ENCODE peak calls at places on chromosomes 13 and 19, in six cellular contexts. C is transverse colon, N is GM12878, Q is PC-3, D is tibial nerve, V is ascending aorta. L is an unnamed sample. For H3K4me1, the result is how much of the 10 kb centered on the place peaks cover.

GRCh38 chr19:55406869-55407624 is 541 bp downstream of the UBE2S start:
- DNase-seq in C (peak), N (no peak), Q (no peak), D (no peak), V (no peak), L (no peak)

GRCh38 chr19:50721441-50722137 is 1.6 kb upstream of the CLEC11A start:
- DNase-seq in C (no peak), N (no peak), Q (no peak), D (no peak), V (no peak), L (no peak)

GRCh38 chr19:14021474-14021873 is 6.5 kb upstream of the RLN3 start:
- DNase-seq in C (no peak), N (no peak), Q (no peak), D (no peak), V (no peak), L (no peak)

GRCh38 chr19:45509692-45510015 is 2.4 kb downstream of the VASP start:
- DNase-seq in C (no peak), N (no peak), Q (no peak), D (no peak), V (no peak), L (no peak)

GRCh38 chr13:99382428-99383133 is 75.4 kb upstream of the GPR183 start:
- DNase-seq in C (peak), N (no peak), Q (no peak), D (no peak), V (no peak), L (peak)

GRCh38 chr19:1163934-1164683 is 10.0 kb downstream of the SBNO2 start:
- DNase-seq in C (no peak), N (no peak), Q (no peak), D (no peak), V (no peak), L (no peak)

GRCh38 chr13:34941835-34942731 is at the start of gene NBEA:
- DNase-seq in C (peak), N (peak), Q (peak), D (peak), V (peak), L (peak)

GRCh38 chr19:20162821-20163220 is 4.2 kb upstream of the ZNF486 start:
- DNase-seq in C (no peak), N (no peak), Q (no peak), D (no peak), V (no peak), L (no peak)

GRCh38 chr13:83796364-83796763 is 85.9 kb downstream of the SLITRK1 start:
- DNase-seq in C (no peak), N (no peak), Q (no peak), D (no peak), V (no peak), L (no peak)

GRCh38 chr19:18496167-18496979 is 25.5 kb downstream of the ELL start:
- DNase-seq in C (peak), N (no peak), Q (peak), D (no peak), V (no peak), L (peak)

GRCh38 chr19:10086032-10086903 is at the start of gene SHFL:
- DNase-seq in C (peak), N (no peak), Q (peak), D (peak), V (no peak), L (peak)

GRCh38 chr19:54421521-54421920 is 6.3 kb downstream of the TTYH1 start:
- DNase-seq in C (no peak), N (no peak), Q (no peak), D (no peak), V (no peak), L (no peak)

GRCh38 chr13:30877335-30877734 is 28.7 kb upstream of the MEDAG start:
- DNase-seq in C (no peak), N (no peak), Q (no peak), D (no peak), V (no peak), L (no peak)

GRCh38 chr13:41060723-41061074 is 610 bp upstream of the WBP4 start:
- DNase-seq in C (peak), N (peak), Q (peak), D (peak), V (peak), L (peak)

GRCh38 chr13:111346281-111346680 is 25.8 kb downstream of the TEX29 start:
- DNase-seq in C (no peak), N (no peak), Q (no peak), D (no peak), V (no peak), L (no peak)

GRCh38 chr13:111345682-111346081 is 25.2 kb downstream of the TEX29 start:
- DNase-seq in C (no peak), N (no peak), Q (no peak), D (no peak), V (no peak), L (no peak)

GRCh38 chr13:111343186-111343805 is 22.9 kb downstream of the TEX29 start:
- DNase-seq in C (no peak), N (no peak), Q (no peak), D (no peak), V (no peak), L (no peak)

GRCh38 chr13:111344471-111345191 is 24.2 kb downstream of the TEX29 start:
- DNase-seq in C (no peak), N (no peak), Q (peak), D (no peak), V (no peak), L (no peak)

GRCh38 chr13:111347438-111347837 is 27.0 kb downstream of the TEX29 start:
- DNase-seq in C (no peak), N (no peak), Q (no peak), D (no peak), V (no peak), L (no peak)
- H3K27ac ChIP-seq in C (no peak), N (no peak), Q (no peak), D (no peak), V (no peak), L (no peak)

DNA sequence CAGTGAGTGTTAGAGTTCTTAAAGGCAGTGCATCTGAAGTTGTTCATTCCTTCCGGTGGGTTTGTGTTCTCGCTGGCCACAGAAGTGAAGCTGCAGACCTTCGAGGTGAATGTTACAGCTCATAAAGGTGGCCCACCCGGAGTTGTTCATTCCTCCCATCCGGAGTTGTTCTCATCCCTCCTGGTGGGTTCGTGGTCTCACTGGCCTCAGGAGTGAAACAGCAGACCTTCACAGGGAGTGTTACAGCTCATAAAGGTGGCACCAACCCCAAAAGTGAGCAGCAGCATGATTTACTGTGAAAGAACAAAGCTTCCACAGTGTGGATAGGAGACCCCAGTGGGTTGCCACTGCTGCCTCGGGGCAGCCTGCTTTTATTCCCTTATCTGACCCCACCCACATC is 57.7 kb upstream of the ATP12A start:
- DNase-seq in C (no peak), N (no peak), Q (no peak), D (no peak), V (no peak), L (no peak)
- H3K4me1 ChIP-seq in C (under half), N (under half), Q (under half), D (under half), V (under half), L (half or more)

DNA sequence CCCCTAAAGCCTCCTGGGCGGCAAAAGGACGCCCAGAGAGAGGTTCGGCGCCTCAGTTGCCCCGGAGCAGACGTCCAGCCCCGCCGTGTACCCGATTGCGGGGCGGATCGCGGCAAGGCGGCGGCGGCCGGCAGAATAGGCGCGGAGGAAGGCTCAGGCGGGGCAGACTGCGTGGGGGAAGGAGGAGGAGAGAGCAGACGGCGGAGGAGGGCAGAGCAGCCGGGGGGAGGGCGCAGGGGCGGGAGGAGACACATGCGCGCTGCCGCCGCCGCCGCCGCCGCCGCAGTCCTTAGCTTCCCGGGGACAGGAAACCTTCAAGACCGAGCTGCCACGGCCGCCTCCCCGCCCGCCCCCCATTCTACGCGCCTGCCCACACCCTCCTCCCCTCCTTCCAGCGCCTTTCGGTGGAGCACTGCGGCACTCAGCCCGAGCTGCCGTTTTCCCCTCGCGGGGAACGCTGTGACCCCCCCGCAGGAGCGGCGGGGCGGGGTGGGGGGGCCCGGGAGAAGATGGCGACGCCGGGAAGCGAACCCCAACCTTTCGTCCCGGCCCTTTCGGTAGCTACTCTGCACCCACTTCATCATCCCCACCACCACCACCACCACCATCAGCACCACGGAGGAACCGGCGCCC is at the start of gene LRCH1:
- DNase-seq in C (peak), N (no peak), Q (peak), D (peak), V (peak), L (peak)
- H3K27ac ChIP-seq in C (peak), N (peak), Q (peak), D (peak), V (peak), L (peak)

GRCh38 chr13:50911937-50912624 is 2.5 kb downstream of the RNASEH2B start:
- DNase-seq in C (peak), N (peak), Q (peak), D (peak), V (peak), L (peak)
- H3K4me1 ChIP-seq in C (under half), N (under half), Q (under half), D (under half), V (under half), L (under half)